ENCODE peak calls at places on chromosomes 13 and 19, in nine cellular contexts. T is M059J; I is RPMI7951; F is NCI-H1694 treated with DMSO at 0.1 percent for 48 hours; K is activated CD4-positive, alpha-beta T cell treated with anti-CD3 and anti-CD28 coated beads, Interleukin-2, amount 50 U/mL, for 24 hours; G is endodermal cell; O is stimulated activated CD4-positive, alpha-beta T cell treated with anti-CD3 and anti-CD28 coated beads, Interleukin-4, amount 100 ng/mL, for 4 hours; R is GM18507; U is DMS 273 treated with DMSO at 0.1 percent for 48 hours. V is an unnamed sample.

GRCh38 chr19:7224205-7224833 is 69.9 kb downstream of the INSR start:
- DNase-seq in T (no peak), I (no peak), F (no peak), K (no peak), G (no peak), O (no peak), R (no peak), U (no peak), V (no peak)

GRCh38 chr19:7575426-7576040 is 20.1 kb upstream of the CAMSAP3 start:
- DNase-seq in T (peak), I (peak), F (no peak), K (no peak), G (no peak), O (no peak), R (no peak), U (no peak), V (no peak)

GRCh38 chr19:4069331-4069959 is 2.7 kb upstream of the ZBTB7A start:
- DNase-seq in T (no peak), I (no peak), F (no peak), K (no peak), G (peak), O (no peak), R (no peak), U (no peak), V (no peak)

GRCh38 chr19:28429356-28429755 is 783.6 kb downstream of the UQCRFS1 start:
- DNase-seq in T (no peak), I (no peak), F (no peak), K (no peak), G (no peak), O (no peak), R (no peak), U (no peak), V (no peak)

GRCh38 chr19:1768248-1768647 is 14.9 kb downstream of the ONECUT3 start:
- DNase-seq in T (no peak), I (no peak), F (no peak), K (no peak), G (peak), O (no peak), R (no peak), U (no peak), V (no peak)

GRCh38 chr19:8305798-8306197 is 2.4 kb downstream of the CD320 start:
- DNase-seq in T (no peak), I (no peak), F (no peak), K (no peak), G (no peak), O (no peak), R (no peak), U (no peak), V (no peak)

GRCh38 chr13:73075546-73075945 is 16.7 kb downstream of the KLF5 start:
- DNase-seq in T (no peak), I (no peak), F (no peak), K (no peak), G (peak), O (no peak), R (no peak), U (no peak), V (no peak)

GRCh38 chr13:50910483-50910805 is 853 bp downstream of the RNASEH2B start:
- DNase-seq in T (peak), I (peak), F (no peak), K (no peak), G (peak), O (no peak), R (no peak), U (no peak), V (peak)

GRCh38 chr19:18280247-18281081 is 958 bp downstream of the JUND start:
- DNase-seq in T (peak), I (peak), F (peak), K (no peak), G (peak), O (peak), R (no peak), U (peak), V (peak)

GRCh38 chr19:1169921-1170885 is 3.9 kb downstream of the SBNO2 start:
- DNase-seq in T (peak), I (peak), F (no peak), K (no peak), G (no peak), O (no peak), R (no peak), U (no peak), V (peak)

GRCh38 chr19:41330476-41330875 is 20.5 kb downstream of the CCDC97 start:
- DNase-seq in T (no peak), I (no peak), F (no peak), K (no peak), G (no peak), O (no peak), R (no peak), U (no peak), V (no peak)

GRCh38 chr13:31090921-31091624 is 70.6 kb downstream of the HSPH1 start:
- DNase-seq in T (no peak), I (no peak), F (no peak), K (no peak), G (peak), O (no peak), R (no peak), U (no peak), V (peak)

GRCh38 chr19:11200931-11201330 is 3.6 kb upstream of the KANK2 start:
- DNase-seq in T (no peak), I (no peak), F (no peak), K (no peak), G (no peak), O (no peak), R (no peak), U (no peak), V (no peak)

GRCh38 chr13:99988469-99989375 is 7.1 kb downstream of the ZIC2 start:
- DNase-seq in T (no peak), I (no peak), F (no peak), K (no peak), G (peak), O (no peak), R (no peak), U (no peak), V (peak)

GRCh38 chr13:113548171-113548641 is 36.3 kb upstream of the TFDP1 start:
- DNase-seq in T (no peak), I (no peak), F (no peak), K (no peak), G (peak), O (no peak), R (no peak), U (no peak), V (peak)

GRCh38 chr13:97352815-97353214 is 81.2 kb upstream of the RAP2A start:
- DNase-seq in T (no peak), I (no peak), F (no peak), K (no peak), G (no peak), O (no peak), R (no peak), U (no peak), V (no peak)

GRCh38 chr13:86174632-86175031 is 375.4 kb upstream of the SLITRK6 start:
- DNase-seq in T (no peak), I (no peak), F (no peak), K (no peak), G (no peak), O (no peak), R (no peak), U (no peak), V (peak)

GRCh38 chr19:39032164-39032918 is at the start of gene FBXO27:
- DNase-seq in T (peak), I (no peak), F (no peak), K (no peak), G (peak), O (no peak), R (no peak), U (no peak), V (no peak)

GRCh38 chr13:31790992-31791391 is 51.7 kb downstream of the RXFP2 start:
- DNase-seq in T (peak), I (peak), F (no peak), K (no peak), G (no peak), O (no peak), R (no peak), U (no peak), V (peak)

GRCh38 chr19:801861-802496 is 4.7 kb downstream of the PTBP1 start:
- DNase-seq in T (no peak), I (no peak), F (no peak), K (no peak), G (no peak), O (no peak), R (no peak), U (no peak), V (peak)

GRCh38 chr19:33232656-33233055 is 7.0 kb upstream of the SLC7A10 start:
- DNase-seq in T (no peak), I (no peak), F (no peak), K (no peak), G (no peak), O (no peak), R (no peak), U (no peak), V (no peak)

GRCh38 chr19:6060600-6061391 is 49.5 kb downstream of the RFX2 start:
- DNase-seq in T (peak), I (peak), F (no peak), K (no peak), G (peak), O (peak), R (no peak), U (no peak), V (peak)

GRCh38 chr13:29901714-29902631 is 51.6 kb upstream of the UBL3 start:
- DNase-seq in T (peak), I (peak), F (peak), K (no peak), G (no peak), O (peak), R (no peak), U (peak), V (peak)

GRCh38 chr19:56705939-56706338 is 34.4 kb upstream of the ZNF835 start:
- DNase-seq in T (no peak), I (no peak), F (no peak), K (no peak), G (no peak), O (no peak), R (no peak), U (no peak), V (no peak)

GRCh38 chr13:112842931-112843391 is 126.1 kb upstream of the MCF2L start:
- DNase-seq in T (no peak), I (no peak), F (no peak), K (no peak), G (peak), O (no peak), R (no peak), U (no peak), V (no peak)

V was measured in astrocyte of the spinal cord.